ENCODE peak calls at places on chromosomes 13 and 19, in nine cellular contexts. One of them, this sample, is unnamed.

GRCh38 chr19:768424-768823 is 17.5 kb downstream of the MISP start:
- DNase-seq in tibial nerve: no peak
- DNase-seq in IMR-90: peak; percentile 83
- DNase-seq in breast epithelium: no peak
- DNase-seq in gastrocnemius medialis: no peak
- DNase-seq in heart left ventricle: no peak
- DNase-seq in A549: peak; percentile 70
- DNase-seq in body of pancreas: no peak
- DNase-seq in ovary: no peak
- DNase-seq in this sample: no peak

GRCh38 chr13:40193290-40194203 is 472.9 kb downstream of the FOXO1 start:
- DNase-seq in tibial nerve: peak; percentile 77
- DNase-seq in IMR-90: no peak
- DNase-seq in breast epithelium: peak; percentile 80
- DNase-seq in gastrocnemius medialis: no peak
- DNase-seq in heart left ventricle: peak; percentile 38
- DNase-seq in A549: no peak
- DNase-seq in body of pancreas: no peak
- DNase-seq in ovary: no peak
- DNase-seq in this sample: no peak

GRCh38 chr19:35555301-35556005 is 8.0 kb downstream of the ATP4A start:
- DNase-seq in tibial nerve: no peak
- DNase-seq in IMR-90: peak; percentile 35
- DNase-seq in breast epithelium: no peak
- DNase-seq in gastrocnemius medialis: no peak
- DNase-seq in heart left ventricle: no peak
- DNase-seq in A549: peak; percentile 86
- DNase-seq in body of pancreas: no peak
- DNase-seq in ovary: no peak
- DNase-seq in this sample: peak; percentile 22

GRCh38 chr13:99388334-99388923 is 81.2 kb upstream of the GPR183 start:
- DNase-seq in tibial nerve: no peak
- DNase-seq in IMR-90: no peak
- DNase-seq in breast epithelium: no peak
- DNase-seq in gastrocnemius medialis: no peak
- DNase-seq in heart left ventricle: no peak
- DNase-seq in A549: no peak
- DNase-seq in body of pancreas: no peak
- DNase-seq in ovary: no peak
- DNase-seq in this sample: peak; percentile 48

GRCh38 chr19:35913589-35913988 is 5.5 kb upstream of the TYROBP start:
- DNase-seq in tibial nerve: no peak
- DNase-seq in IMR-90: peak; percentile 80
- DNase-seq in breast epithelium: no peak
- DNase-seq in gastrocnemius medialis: no peak
- DNase-seq in heart left ventricle: no peak
- DNase-seq in A549: no peak
- DNase-seq in body of pancreas: no peak
- DNase-seq in ovary: no peak
- DNase-seq in this sample: no peak

GRCh38 chr13:34064456-34065205 is 246.7 kb downstream of the RFC3 start:
- DNase-seq in tibial nerve: no peak
- DNase-seq in IMR-90: no peak
- DNase-seq in breast epithelium: no peak
- DNase-seq in gastrocnemius medialis: no peak
- DNase-seq in heart left ventricle: no peak
- DNase-seq in A549: no peak
- DNase-seq in body of pancreas: no peak
- DNase-seq in ovary: no peak
- DNase-seq in this sample: no peak

GRCh38 chr19:4694211-4694987 is 24.3 kb upstream of the MYDGF start:
- DNase-seq in tibial nerve: no peak
- DNase-seq in IMR-90: peak; percentile 94
- DNase-seq in breast epithelium: peak; percentile 92
- DNase-seq in gastrocnemius medialis: peak; percentile 96
- DNase-seq in heart left ventricle: no peak
- DNase-seq in A549: peak; percentile 89
- DNase-seq in body of pancreas: no peak
- DNase-seq in ovary: no peak
- DNase-seq in this sample: peak; percentile 57

GRCh38 chr19:48826606-48827020 is 9.7 kb downstream of the HSD17B14 start:
- DNase-seq in tibial nerve: no peak
- DNase-seq in IMR-90: no peak
- DNase-seq in breast epithelium: no peak
- DNase-seq in gastrocnemius medialis: no peak
- DNase-seq in heart left ventricle: no peak
- DNase-seq in A549: peak; percentile 56
- DNase-seq in body of pancreas: peak; percentile 63
- DNase-seq in ovary: peak; percentile 48
- DNase-seq in this sample: no peak

DNA sequence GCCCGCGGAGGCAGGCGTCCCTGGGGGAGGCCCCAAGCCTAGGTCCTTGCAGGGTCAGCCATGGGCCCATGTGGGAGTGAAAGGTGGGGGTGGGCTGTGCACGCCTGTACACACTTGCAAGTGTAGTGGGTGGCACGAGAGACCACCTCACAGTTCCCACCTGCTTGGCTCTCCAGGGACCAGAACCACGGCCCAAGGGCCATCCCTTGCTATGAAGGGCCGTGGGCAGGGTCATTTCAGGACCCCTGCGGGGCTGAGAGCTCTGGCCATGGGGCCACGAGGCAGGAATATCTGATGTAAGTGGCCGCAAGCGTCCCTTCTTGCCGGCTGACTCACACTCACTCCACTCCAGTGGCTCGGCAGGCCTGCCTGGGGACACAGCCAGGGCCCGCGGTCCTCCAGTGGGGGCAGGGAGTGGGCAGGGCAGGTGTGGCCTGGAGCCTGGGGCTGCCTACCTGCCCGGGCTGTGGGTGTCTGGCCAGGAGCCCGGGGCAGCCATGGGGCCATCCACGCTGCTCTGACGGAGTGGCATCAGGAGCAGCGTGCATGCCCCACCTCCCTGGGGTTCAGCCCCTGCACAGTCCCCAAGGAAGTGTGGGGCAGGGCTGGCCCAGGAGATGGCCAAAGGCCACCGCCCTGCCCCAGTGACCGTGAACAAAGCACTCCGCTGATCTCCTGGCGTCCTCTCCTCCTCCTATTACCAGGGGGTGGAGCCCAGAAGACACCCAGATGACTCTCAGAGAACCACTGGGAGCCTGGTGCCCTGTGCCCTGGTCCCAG is 8.6 kb upstream of the MKNK2 start:
- DNase-seq in tibial nerve: no peak
- DNase-seq in IMR-90: peak; percentile 61
- DNase-seq in breast epithelium: peak; percentile 66
- DNase-seq in gastrocnemius medialis: peak; percentile 91
- DNase-seq in heart left ventricle: no peak
- DNase-seq in A549: peak; percentile 93
- DNase-seq in body of pancreas: peak; percentile 80
- DNase-seq in ovary: no peak
- DNase-seq in this sample: peak; percentile 95
- H3K4me3 ChIP-seq in tibial nerve: no peak overlapping the region
- H3K4me3 ChIP-seq in IMR-90: no peak overlapping the region
- H3K4me3 ChIP-seq in breast epithelium: peak overlapping the region; percentile 20
- H3K4me3 ChIP-seq in gastrocnemius medialis: peak overlapping the region; percentile 69
- H3K4me3 ChIP-seq in heart left ventricle: no peak overlapping the region
- H3K4me3 ChIP-seq in A549: peak overlapping the region; percentile 50
- H3K4me3 ChIP-seq in body of pancreas: no peak overlapping the region
- H3K4me3 ChIP-seq in ovary: no peak overlapping the region
- H3K4me3 ChIP-seq in this sample: no peak overlapping the region

GRCh38 chr13:41458187-41458938 is 1.0 kb downstream of the RGCC start:
- DNase-seq in tibial nerve: no peak
- DNase-seq in IMR-90: peak; percentile 46
- DNase-seq in breast epithelium: no peak
- DNase-seq in gastrocnemius medialis: no peak
- DNase-seq in heart left ventricle: peak; percentile 32
- DNase-seq in A549: no peak
- DNase-seq in body of pancreas: peak; percentile 22
- DNase-seq in ovary: no peak
- DNase-seq in this sample: peak; percentile 22

GRCh38 chr13:41458939-41459753 is 1.8 kb downstream of the RGCC start:
- DNase-seq in tibial nerve: no peak
- DNase-seq in IMR-90: peak; percentile 72
- DNase-seq in breast epithelium: peak; percentile 28
- DNase-seq in gastrocnemius medialis: no peak
- DNase-seq in heart left ventricle: peak; percentile 44
- DNase-seq in A549: peak; percentile 49
- DNase-seq in body of pancreas: peak; percentile 43
- DNase-seq in ovary: no peak
- DNase-seq in this sample: no peak

GRCh38 chr13:41455725-41456419 is 1.5 kb upstream of the RGCC start:
- DNase-seq in tibial nerve: no peak
- DNase-seq in IMR-90: no peak
- DNase-seq in breast epithelium: no peak
- DNase-seq in gastrocnemius medialis: no peak
- DNase-seq in heart left ventricle: no peak
- DNase-seq in A549: peak; percentile 36
- DNase-seq in body of pancreas: no peak
- DNase-seq in ovary: no peak
- DNase-seq in this sample: no peak

GRCh38 chr13:41456768-41457588 is at the start of gene RGCC:
- DNase-seq in tibial nerve: peak; percentile 56
- DNase-seq in IMR-90: peak; percentile 49
- DNase-seq in breast epithelium: peak; percentile 71
- DNase-seq in gastrocnemius medialis: peak; percentile 17
- DNase-seq in heart left ventricle: peak; percentile 83
- DNase-seq in A549: peak; percentile 40
- DNase-seq in body of pancreas: peak; percentile 59
- DNase-seq in ovary: peak; percentile 45
- DNase-seq in this sample: peak; percentile 55

DNA sequence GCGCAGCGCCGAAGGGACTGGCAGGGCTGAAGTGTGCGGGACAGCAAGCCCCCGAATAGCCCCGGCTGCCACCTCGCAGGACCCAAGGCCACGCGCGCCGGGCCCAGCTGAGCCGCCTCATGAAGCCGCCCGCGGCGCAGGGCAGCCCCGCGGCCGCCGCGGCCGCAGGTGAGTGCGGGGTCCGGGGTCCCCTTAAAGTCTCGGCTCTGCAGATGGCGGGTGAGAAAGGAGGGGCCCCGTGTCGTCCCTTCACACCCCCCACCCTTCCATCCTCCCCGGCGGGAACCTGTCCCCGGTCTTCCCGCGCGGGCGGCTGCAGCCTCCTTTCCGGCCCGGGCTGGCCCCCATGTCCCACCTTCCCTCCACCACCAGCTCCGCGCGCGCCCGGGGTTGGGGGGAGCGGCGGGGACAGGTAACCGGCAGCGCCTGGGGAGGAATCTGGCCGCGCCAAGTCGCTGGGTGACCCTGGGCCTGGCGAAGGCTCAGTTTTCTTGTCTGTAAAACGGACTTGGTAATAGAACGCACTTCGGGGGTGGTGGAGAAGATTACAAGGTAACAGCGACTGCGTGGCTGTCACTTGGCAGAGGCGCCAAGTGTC is 338 bp downstream of the RGCC start:
- DNase-seq in tibial nerve: no peak
- DNase-seq in IMR-90: no peak
- DNase-seq in breast epithelium: no peak
- DNase-seq in gastrocnemius medialis: no peak
- DNase-seq in heart left ventricle: peak; percentile 27
- DNase-seq in A549: no peak
- DNase-seq in body of pancreas: no peak
- DNase-seq in ovary: no peak
- DNase-seq in this sample: no peak
- H3K27ac ChIP-seq in tibial nerve: peak overlapping the region; percentile 86
- H3K27ac ChIP-seq in IMR-90: peak overlapping the region; percentile 45
- H3K27ac ChIP-seq in breast epithelium: peak overlapping the region; percentile 57
- H3K27ac ChIP-seq in gastrocnemius medialis: peak overlapping the region; percentile 47
- H3K27ac ChIP-seq in heart left ventricle: peak overlapping the region; percentile 93
- H3K27ac ChIP-seq in A549: peak overlapping the region; percentile 65
- H3K27ac ChIP-seq in body of pancreas: no peak overlapping the region
- H3K27ac ChIP-seq in ovary: no peak overlapping the region
- H3K27ac ChIP-seq in this sample: peak overlapping the region; percentile 36

GRCh38 chr19:33161201-33161600 is 29.3 kb downstream of the WDR88 start:
- DNase-seq in tibial nerve: no peak
- DNase-seq in IMR-90: no peak
- DNase-seq in breast epithelium: no peak
- DNase-seq in gastrocnemius medialis: no peak
- DNase-seq in heart left ventricle: no peak
- DNase-seq in A549: no peak
- DNase-seq in body of pancreas: no peak
- DNase-seq in ovary: no peak
- DNase-seq in this sample: no peak
- TF ChIP-seq POLR2A in tibial nerve: no peak
- TF ChIP-seq POLR2A in IMR-90: no peak
- TF ChIP-seq POLR2A in breast epithelium: no peak
- TF ChIP-seq POLR2A in gastrocnemius medialis: no peak
- TF ChIP-seq POLR2A in heart left ventricle: no peak
- TF ChIP-seq POLR2A in A549: no peak
- TF ChIP-seq POLR2A in body of pancreas: no peak
- TF ChIP-seq POLR2A in ovary: no peak
- TF ChIP-seq POLR2A in this sample: no peak

DNA sequence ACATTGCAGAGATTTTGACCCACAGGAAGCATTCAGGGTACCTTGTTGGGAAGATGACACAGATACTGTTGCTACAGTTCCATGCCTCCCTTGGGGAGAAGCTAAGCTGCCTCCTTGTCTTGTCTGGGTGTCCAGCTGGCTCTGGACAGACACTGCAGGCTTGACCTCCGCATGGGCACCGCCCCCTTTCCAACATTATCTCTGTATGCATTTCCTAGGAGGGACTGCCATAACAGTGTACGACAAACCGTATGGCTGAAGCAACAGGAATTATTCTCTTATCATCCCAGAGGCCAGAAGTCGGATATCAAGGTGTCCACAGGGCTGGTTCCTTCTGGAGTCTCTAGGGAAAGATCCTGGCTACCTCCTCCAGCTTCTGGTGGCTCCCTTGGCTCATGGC is 67.0 kb upstream of the USE1 start:
- DNase-seq in tibial nerve: no peak
- DNase-seq in IMR-90: no peak
- DNase-seq in breast epithelium: no peak
- DNase-seq in gastrocnemius medialis: no peak
- DNase-seq in heart left ventricle: no peak
- DNase-seq in A549: no peak
- DNase-seq in body of pancreas: no peak
- DNase-seq in ovary: no peak
- DNase-seq in this sample: no peak
- H3K4me3 ChIP-seq in tibial nerve: no peak overlapping the region
- H3K4me3 ChIP-seq in IMR-90: no peak overlapping the region
- H3K4me3 ChIP-seq in breast epithelium: no peak overlapping the region
- H3K4me3 ChIP-seq in gastrocnemius medialis: no peak overlapping the region
- H3K4me3 ChIP-seq in heart left ventricle: no peak overlapping the region
- H3K4me3 ChIP-seq in A549: no peak overlapping the region
- H3K4me3 ChIP-seq in body of pancreas: no peak overlapping the region
- H3K4me3 ChIP-seq in ovary: no peak overlapping the region
- H3K4me3 ChIP-seq in this sample: no peak overlapping the region

DNA sequence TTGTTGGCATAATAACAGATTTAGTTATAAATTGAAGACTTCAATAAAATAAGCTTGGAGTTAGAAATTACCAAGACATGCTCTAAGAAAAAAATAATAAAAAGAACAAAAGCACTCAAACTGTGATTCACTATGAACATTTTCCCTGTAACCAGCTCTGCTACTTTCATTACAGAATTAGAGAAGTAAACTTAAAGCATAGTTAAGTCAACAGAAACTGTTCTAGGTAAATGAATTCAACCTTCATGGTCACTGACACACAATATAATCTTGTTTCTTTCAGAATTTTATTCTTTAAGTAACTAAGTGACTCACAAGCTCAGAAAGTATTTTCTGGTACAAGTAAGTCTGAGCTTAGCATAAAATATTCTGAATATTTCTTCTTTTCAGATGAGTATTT is 136.3 kb downstream of the KLF5 start:
- DNase-seq in tibial nerve: no peak
- DNase-seq in IMR-90: no peak
- DNase-seq in breast epithelium: no peak
- DNase-seq in gastrocnemius medialis: no peak
- DNase-seq in heart left ventricle: no peak
- DNase-seq in A549: no peak
- DNase-seq in body of pancreas: no peak
- DNase-seq in ovary: no peak
- DNase-seq in this sample: no peak
- H3K27ac ChIP-seq in tibial nerve: no peak overlapping the region
- H3K27ac ChIP-seq in IMR-90: no peak overlapping the region
- H3K27ac ChIP-seq in breast epithelium: no peak overlapping the region
- H3K27ac ChIP-seq in gastrocnemius medialis: no peak overlapping the region
- H3K27ac ChIP-seq in heart left ventricle: no peak overlapping the region
- H3K27ac ChIP-seq in A549: peak overlapping the region; percentile 24
- H3K27ac ChIP-seq in body of pancreas: no peak overlapping the region
- H3K27ac ChIP-seq in ovary: no peak overlapping the region
- H3K27ac ChIP-seq in this sample: no peak overlapping the region